ENCODE peak calls at places on chromosome 10, in five cellular contexts. One of them, this sample, is unnamed. For H3K4me1, the result is how much of the 10 kb centered on the place peaks cover.

GRCh38 chr10:4064489-4064888 is 279.5 kb upstream of the KLF6 start:
- DNase-seq in neural progenitor cell: no peak
- DNase-seq in MM.1S: no peak
- DNase-seq in HCT116: no peak
- DNase-seq in GM23338: no peak
- DNase-seq in this sample: no peak

GRCh38 chr10:7251696-7252465 is 159.0 kb downstream of the SFMBT2 start:
- DNase-seq in MM.1S: no peak
- DNase-seq in neural progenitor cell: no peak
- DNase-seq in GM23338: no peak
- DNase-seq in HCT116: no peak
- DNase-seq in this sample: no peak

GRCh38 chr10:47076949-47077348 is 165.7 kb downstream of the PTPN20 start:
- DNase-seq in GM23338: no peak
- DNase-seq in HCT116: no peak
- DNase-seq in MM.1S: no peak
- DNase-seq in neural progenitor cell: no peak
- DNase-seq in this sample: peak

GRCh38 chr10:6269953-6270867 is 67.5 kb downstream of the PFKFB3 start:
- DNase-seq in neural progenitor cell: no peak
- DNase-seq in HCT116: no peak
- DNase-seq in MM.1S: peak
- DNase-seq in GM23338: no peak
- DNase-seq in this sample: no peak

GRCh38 chr10:97180367-97180763 is 5.4 kb downstream of the SLIT1 start:
- DNase-seq in GM23338: no peak
- DNase-seq in MM.1S: no peak
- DNase-seq in HCT116: no peak
- DNase-seq in neural progenitor cell: no peak
- DNase-seq in this sample: no peak

GRCh38 chr10:89505606-89506005 is 29.8 kb downstream of the SLC16A12 start:
- DNase-seq in neural progenitor cell: no peak
- DNase-seq in MM.1S: no peak
- DNase-seq in GM23338: no peak
- DNase-seq in HCT116: no peak
- DNase-seq in this sample: no peak

GRCh38 chr10:1499344-1499957 is 237.9 kb downstream of the ADARB2 start:
- DNase-seq in HCT116: peak
- DNase-seq in GM23338: no peak
- DNase-seq in neural progenitor cell: no peak
- DNase-seq in MM.1S: no peak
- DNase-seq in this sample: no peak

GRCh38 chr10:29583674-29584073 is 51.1 kb downstream of the SVIL start:
- DNase-seq in HCT116: no peak
- DNase-seq in MM.1S: no peak
- DNase-seq in neural progenitor cell: no peak
- DNase-seq in GM23338: no peak
- DNase-seq in this sample: peak

GRCh38 chr10:4460267-4460666 is 365.7 kb upstream of the AKR1E2 start:
- DNase-seq in neural progenitor cell: no peak
- DNase-seq in MM.1S: no peak
- DNase-seq in GM23338: no peak
- DNase-seq in HCT116: no peak
- DNase-seq in this sample: no peak

GRCh38 chr10:116767235-116767634 is 24.9 kb upstream of the HSPA12A start:
- DNase-seq in MM.1S: no peak
- DNase-seq in HCT116: no peak
- DNase-seq in GM23338: peak
- DNase-seq in neural progenitor cell: no peak
- DNase-seq in this sample: no peak

GRCh38 chr10:43199088-43199683 is 60.9 kb downstream of the CSGALNACT2 start:
- DNase-seq in GM23338: no peak
- DNase-seq in MM.1S: no peak
- DNase-seq in HCT116: no peak
- DNase-seq in neural progenitor cell: no peak
- DNase-seq in this sample: no peak

GRCh38 chr10:99630439-99630838 is 10.2 kb upstream of the SLC25A28 start:
- DNase-seq in GM23338: no peak
- DNase-seq in HCT116: peak
- DNase-seq in neural progenitor cell: peak
- DNase-seq in MM.1S: peak
- DNase-seq in this sample: peak

GRCh38 chr10:4398602-4399001 is 427.4 kb upstream of the AKR1E2 start:
- DNase-seq in GM23338: no peak
- DNase-seq in MM.1S: no peak
- DNase-seq in neural progenitor cell: no peak
- DNase-seq in HCT116: no peak
- DNase-seq in this sample: no peak

GRCh38 chr10:7339503-7339902 is 71.3 kb downstream of the SFMBT2 start:
- DNase-seq in HCT116: no peak
- DNase-seq in GM23338: no peak
- DNase-seq in neural progenitor cell: no peak
- DNase-seq in MM.1S: no peak
- DNase-seq in this sample: peak

GRCh38 chr10:76040107-76040829 is 608.8 kb downstream of the LRMDA start:
- DNase-seq in GM23338: peak
- DNase-seq in neural progenitor cell: no peak
- DNase-seq in MM.1S: no peak
- DNase-seq in HCT116: no peak
- DNase-seq in this sample: no peak

GRCh38 chr10:78401882-78402367 is 368.3 kb downstream of the RPS24 start:
- DNase-seq in neural progenitor cell: peak
- DNase-seq in HCT116: no peak
- DNase-seq in MM.1S: no peak
- DNase-seq in GM23338: peak
- DNase-seq in this sample: no peak

GRCh38 chr10:114720685-114721278 is 62.7 kb upstream of the ABLIM1 start:
- DNase-seq in HCT116: no peak
- DNase-seq in MM.1S: no peak
- DNase-seq in GM23338: no peak
- DNase-seq in neural progenitor cell: no peak
- DNase-seq in this sample: no peak

GRCh38 chr10:98149858-98150257 is 15.4 kb downstream of the R3HCC1L start:
- DNase-seq in HCT116: no peak
- DNase-seq in MM.1S: no peak
- DNase-seq in GM23338: no peak
- DNase-seq in neural progenitor cell: no peak
- DNase-seq in this sample: no peak

GRCh38 chr10:28939352-28940157 is 262.2 kb downstream of the BAMBI start:
- DNase-seq in MM.1S: no peak
- DNase-seq in GM23338: peak
- DNase-seq in HCT116: no peak
- DNase-seq in neural progenitor cell: peak
- DNase-seq in this sample: peak

GRCh38 chr10:92420554-92421275 is 129.7 kb downstream of the MARCHF5 start:
- DNase-seq in GM23338: peak
- DNase-seq in HCT116: no peak
- DNase-seq in neural progenitor cell: peak
- DNase-seq in MM.1S: no peak
- DNase-seq in this sample: no peak
- TF ChIP-seq EZH2 in GM23338: no peak
- TF ChIP-seq EZH2 in HCT116: no peak
- TF ChIP-seq EZH2 in neural progenitor cell: no peak
- TF ChIP-seq EZH2 in MM.1S: no peak
- TF ChIP-seq EZH2 in this sample: peak

DNA sequence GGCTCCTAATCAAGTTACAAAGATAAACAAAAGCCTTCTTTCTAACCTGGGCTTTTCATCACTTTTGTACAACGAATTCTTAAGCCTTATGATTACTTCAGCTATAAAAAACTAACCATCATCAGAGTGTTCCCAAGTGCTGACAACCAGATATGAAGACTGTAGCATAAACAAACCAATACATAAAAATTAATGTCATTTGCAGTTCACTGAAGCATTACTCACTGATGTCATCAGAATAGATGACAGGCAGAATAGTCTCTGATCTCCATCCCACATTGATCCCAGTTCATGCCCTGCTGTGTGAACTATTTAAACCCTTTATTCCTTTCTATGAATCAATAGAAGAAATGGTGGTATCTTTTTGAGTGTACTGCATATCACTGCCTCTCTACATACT is 84.4 kb downstream of the DNAJC1 start:
- DNase-seq in HCT116: no peak
- DNase-seq in neural progenitor cell: no peak
- DNase-seq in GM23338: no peak
- DNase-seq in MM.1S: no peak
- DNase-seq in this sample: no peak
- H3K4me1 ChIP-seq in HCT116: under half
- H3K4me1 ChIP-seq in neural progenitor cell: under half
- H3K4me1 ChIP-seq in GM23338: under half
- H3K4me1 ChIP-seq in MM.1S: under half
- H3K4me1 ChIP-seq in this sample: under half

DNA sequence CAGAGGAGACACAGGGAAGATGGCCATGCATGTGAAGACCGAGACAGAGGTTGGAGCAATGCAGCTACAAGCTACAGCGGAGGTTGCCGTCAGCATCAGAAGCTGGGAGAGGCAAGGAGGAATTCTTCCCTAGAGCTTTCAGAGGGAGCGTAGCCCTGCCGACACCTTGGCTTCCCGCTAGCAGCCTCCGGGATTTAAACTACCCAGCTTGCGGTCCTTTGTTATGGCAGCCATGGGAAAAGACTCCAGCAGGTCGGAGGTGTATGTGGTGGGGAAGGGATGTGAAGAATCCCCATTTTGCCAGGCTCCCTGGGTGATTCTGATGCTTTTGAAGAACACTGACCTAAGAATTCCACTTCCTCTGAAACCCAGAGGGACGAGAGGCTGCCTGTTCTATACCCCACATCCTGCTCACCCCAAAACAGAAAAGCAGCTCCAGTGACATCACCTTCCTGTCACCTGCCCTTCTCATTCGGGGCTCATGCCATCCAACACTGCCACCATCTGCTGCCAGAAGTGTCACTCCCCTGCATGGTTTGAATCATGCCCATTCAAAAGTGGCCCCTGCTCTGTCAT is 3.3 kb upstream of the SEPHS1 start:
- DNase-seq in MM.1S: peak
- DNase-seq in GM23338: peak
- DNase-seq in neural progenitor cell: peak
- DNase-seq in HCT116: no peak
- DNase-seq in this sample: no peak
- TF ChIP-seq EZH2 in MM.1S: no peak
- TF ChIP-seq EZH2 in GM23338: no peak
- TF ChIP-seq EZH2 in neural progenitor cell: no peak
- TF ChIP-seq EZH2 in HCT116: no peak
- TF ChIP-seq EZH2 in this sample: no peak

DNA sequence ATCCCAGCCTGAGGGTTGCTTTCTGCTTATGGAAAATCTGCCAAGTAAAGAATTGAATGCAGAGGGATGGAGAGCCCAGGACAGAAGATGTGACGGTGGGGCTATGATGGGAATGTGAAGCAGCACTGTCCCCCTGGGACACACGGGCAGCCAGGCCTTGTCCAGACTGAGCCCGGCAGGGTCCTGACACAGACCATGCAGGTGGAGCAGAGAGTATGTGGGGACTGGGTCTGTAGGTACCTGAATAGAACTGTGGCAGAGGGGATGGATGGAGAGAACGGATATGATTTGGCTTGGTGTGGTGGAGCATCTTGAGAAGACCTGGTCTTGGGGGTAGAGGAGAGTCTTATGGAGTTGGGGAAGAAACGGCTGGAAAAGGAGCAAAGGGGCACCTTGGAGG is 732 bp upstream of the LRRC18 start:
- DNase-seq in GM23338: no peak
- DNase-seq in neural progenitor cell: no peak
- DNase-seq in MM.1S: no peak
- DNase-seq in HCT116: no peak
- DNase-seq in this sample: no peak
- H3K4me1 ChIP-seq in GM23338: under half
- H3K4me1 ChIP-seq in neural progenitor cell: under half
- H3K4me1 ChIP-seq in MM.1S: under half
- H3K4me1 ChIP-seq in HCT116: under half
- H3K4me1 ChIP-seq in this sample: under half

DNA sequence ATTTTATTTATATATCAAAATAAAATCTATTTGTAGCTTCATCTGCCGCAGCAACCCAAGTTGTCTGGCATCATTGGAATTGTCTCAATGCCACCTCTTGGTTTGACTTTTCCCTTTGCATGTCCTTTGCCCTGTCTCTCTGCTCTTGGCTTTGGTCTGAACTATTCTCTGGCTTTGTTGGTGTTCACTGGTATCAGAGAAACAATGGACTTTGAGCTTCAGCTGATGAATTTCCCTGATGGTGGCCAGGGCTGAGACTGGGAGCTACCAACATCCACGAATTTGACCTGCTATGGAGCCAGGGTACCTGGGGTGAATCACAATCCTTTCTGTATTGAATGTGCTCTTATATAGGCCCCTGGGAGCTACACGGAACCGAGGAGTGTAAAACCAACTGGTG is 311.7 kb upstream of the KIAA1217 start:
- DNase-seq in GM23338: no peak
- DNase-seq in MM.1S: no peak
- DNase-seq in neural progenitor cell: no peak
- DNase-seq in HCT116: no peak
- DNase-seq in this sample: no peak
- TF ChIP-seq EZH2 in GM23338: no peak
- TF ChIP-seq EZH2 in MM.1S: no peak
- TF ChIP-seq EZH2 in neural progenitor cell: no peak
- TF ChIP-seq EZH2 in HCT116: no peak
- TF ChIP-seq EZH2 in this sample: no peak

GRCh38 chr10:122122493-122122892 is 133.5 kb downstream of the TACC2 start:
- DNase-seq in GM23338: no peak
- DNase-seq in neural progenitor cell: no peak
- DNase-seq in MM.1S: no peak
- DNase-seq in HCT116: no peak
- DNase-seq in this sample: peak
- H3K4me1 ChIP-seq in GM23338: under half
- H3K4me1 ChIP-seq in neural progenitor cell: under half
- H3K4me1 ChIP-seq in MM.1S: under half
- H3K4me1 ChIP-seq in HCT116: under half
- H3K4me1 ChIP-seq in this sample: under half

GRCh38 chr10:132788180-132788830 is 2.4 kb upstream of the NKX6-2 start:
- DNase-seq in neural progenitor cell: peak
- DNase-seq in HCT116: no peak
- DNase-seq in MM.1S: no peak
- DNase-seq in GM23338: peak
- DNase-seq in this sample: no peak
- TF ChIP-seq EZH2 in neural progenitor cell: peak
- TF ChIP-seq EZH2 in HCT116: no peak
- TF ChIP-seq EZH2 in MM.1S: no peak
- TF ChIP-seq EZH2 in GM23338: peak
- TF ChIP-seq EZH2 in this sample: peak

DNA sequence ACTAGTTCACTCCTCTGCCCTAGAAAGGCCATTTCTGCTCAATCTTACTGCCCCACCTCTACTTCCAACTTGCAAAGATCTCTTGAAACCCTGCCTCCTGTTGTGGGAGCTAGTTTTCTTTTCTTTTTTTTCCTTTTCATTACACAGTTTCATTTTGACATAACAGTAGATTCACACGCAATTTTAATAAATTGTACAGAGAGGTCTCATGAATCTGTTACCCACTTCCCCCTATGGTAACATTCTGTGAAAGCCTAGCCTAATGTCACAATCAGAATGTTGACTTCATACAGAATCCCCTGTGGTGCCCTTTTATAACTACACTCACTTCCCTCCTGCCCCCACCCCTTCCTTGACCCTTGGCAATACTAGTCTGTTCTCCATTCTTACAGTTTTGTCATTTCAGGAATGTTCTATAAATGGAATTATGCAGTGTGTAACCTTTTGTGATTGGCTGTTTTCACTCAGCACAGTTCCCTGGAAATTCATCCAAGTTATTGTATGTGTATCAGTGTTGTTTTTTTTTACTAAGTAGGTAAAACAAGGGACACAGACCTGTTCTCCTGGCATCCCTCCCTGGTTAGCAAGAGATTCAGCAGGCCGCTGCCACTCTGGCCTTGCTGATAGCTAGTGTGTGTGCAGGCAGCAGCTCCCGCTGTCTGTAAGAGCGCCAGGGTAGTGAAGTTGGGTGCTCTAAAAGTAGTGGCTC is 21.5 kb downstream of the CHST3 start:
- DNase-seq in HCT116: no peak
- DNase-seq in neural progenitor cell: no peak
- DNase-seq in GM23338: no peak
- DNase-seq in MM.1S: no peak
- DNase-seq in this sample: peak
- H3K4me1 ChIP-seq in HCT116: under half
- H3K4me1 ChIP-seq in neural progenitor cell: under half
- H3K4me1 ChIP-seq in GM23338: under half
- H3K4me1 ChIP-seq in MM.1S: under half
- H3K4me1 ChIP-seq in this sample: under half